ENCODE peak calls at places on chromosomes 4 and X, in ten cellular contexts. F is heart right ventricle, Z is GM23248, A is coronary artery, W is EH, E is hippocampal formation, O is PC-3, T is T-helper 17 cell, C is astrocyte of the spinal cord, B is OCI-LY7. I is an unnamed sample.

GRCh38 chr4:102614801-102615200 is 113.6 kb downstream of the NFKB1 start:
- DNase-seq in F (no peak), Z (no peak), A (no peak), W (no peak), E (no peak), O (no peak), T (no peak), C (no peak), B (no peak), I (no peak)

GRCh38 chr4:143369556-143369955 is 32.9 kb downstream of the GAB1 start:
- DNase-seq in F (no peak), Z (no peak), A (no peak), W (no peak), E (no peak), O (no peak), T (no peak), C (no peak), B (no peak), I (no peak)

GRCh38 chr4:94532016-94532789 is 80.5 kb downstream of the PDLIM5 start:
- DNase-seq in F (no peak), Z (peak), A (no peak), W (peak), E (no peak), O (peak), T (no peak), C (no peak), B (no peak), I (no peak)

GRCh38 chr4:54384563-54384962 is 155.5 kb downstream of the PDGFRA start:
- DNase-seq in F (peak), Z (peak), A (no peak), W (peak), E (peak), O (peak), T (no peak), C (peak), B (peak), I (no peak)

GRCh38 chrX:124534530-124534929 is 188.2 kb downstream of the SH2D1A start:
- DNase-seq in F (no peak), Z (no peak), A (no peak), W (no peak), E (no peak), O (no peak), T (no peak), C (no peak), B (no peak), I (no peak)

GRCh38 chr4:48047896-48048295 is 31.3 kb downstream of the NIPAL1 start:
- DNase-seq in F (peak), Z (no peak), A (no peak), W (no peak), E (no peak), O (no peak), T (no peak), C (no peak), B (peak), I (no peak)

GRCh38 chrX:283115-283845 is 2.1 kb downstream of the PLCXD1 start:
- DNase-seq in F (peak), Z (peak), A (peak), W (peak), E (no peak), O (peak), T (peak), C (peak), B (peak), I (peak)

GRCh38 chr4:151045907-151046306 is 30.8 kb upstream of the LRBA start:
- DNase-seq in F (no peak), Z (no peak), A (no peak), W (no peak), E (no peak), O (peak), T (no peak), C (no peak), B (peak), I (no peak)

GRCh38 chr4:77044458-77045124 is 31.2 kb downstream of the CCNI start:
- DNase-seq in F (no peak), Z (peak), A (no peak), W (peak), E (peak), O (peak), T (no peak), C (peak), B (peak), I (no peak)

GRCh38 chr4:123406862-123407261 is 10.3 kb downstream of the SPRY1 start:
- DNase-seq in F (no peak), Z (no peak), A (no peak), W (no peak), E (no peak), O (no peak), T (no peak), C (no peak), B (no peak), I (no peak)

GRCh38 chrX:19739683-19740082 is 147.7 kb downstream of the SH3KBP1 start:
- DNase-seq in F (peak), Z (peak), A (no peak), W (peak), E (no peak), O (peak), T (peak), C (peak), B (peak), I (no peak)

GRCh38 chrX:100381613-100382012 is 28.5 kb downstream of the PCDH19 start:
- DNase-seq in F (no peak), Z (peak), A (no peak), W (no peak), E (no peak), O (no peak), T (no peak), C (no peak), B (no peak), I (no peak)

GRCh38 chr4:52371861-52372260 is 287.2 kb downstream of the USP46 start:
- DNase-seq in F (no peak), Z (no peak), A (no peak), W (no peak), E (no peak), O (no peak), T (no peak), C (no peak), B (no peak), I (no peak)

GRCh38 chr4:5517372-5517771 is 191.0 kb downstream of the EVC2 start:
- DNase-seq in F (no peak), Z (no peak), A (no peak), W (peak), E (no peak), O (no peak), T (no peak), C (no peak), B (no peak), I (no peak)

GRCh38 chr4:126071346-126072333 is 756.9 kb downstream of the FAT4 start:
- DNase-seq in F (no peak), Z (peak), A (no peak), W (peak), E (peak), O (peak), T (no peak), C (peak), B (no peak), I (no peak)

GRCh38 chrX:11180571-11180970 is 69.4 kb downstream of the HCCS start:
- DNase-seq in F (no peak), Z (no peak), A (no peak), W (no peak), E (no peak), O (peak), T (no peak), C (no peak), B (no peak), I (no peak)

GRCh38 chrX:45771560-45772340 is 571.1 kb upstream of the DIPK2B start:
- DNase-seq in F (peak), Z (peak), A (no peak), W (peak), E (no peak), O (peak), T (peak), C (peak), B (no peak), I (no peak)

GRCh38 chrX:9832811-9833210 is 46.6 kb downstream of the SHROOM2 start:
- DNase-seq in F (peak), Z (no peak), A (no peak), W (no peak), E (no peak), O (no peak), T (no peak), C (no peak), B (no peak), I (no peak)

GRCh38 chrX:9267415-9267814 is 197.4 kb upstream of the TBL1X start:
- DNase-seq in F (no peak), Z (no peak), A (no peak), W (no peak), E (no peak), O (peak), T (no peak), C (no peak), B (no peak), I (no peak)

GRCh38 chrX:103918584-103919335 is 43.7 kb upstream of the TMSB15B start:
- DNase-seq in F (peak), Z (peak), A (peak), W (peak), E (peak), O (peak), T (peak), C (peak), B (peak), I (peak)

GRCh38 chrX:39907964-39908616 is 189.7 kb downstream of the BCOR start:
- DNase-seq in F (peak), Z (peak), A (peak), W (peak), E (no peak), O (peak), T (no peak), C (peak), B (no peak), I (peak)

GRCh38 chr4:128335541-128335940 is 47.9 kb upstream of the PGRMC2 start:
- DNase-seq in F (no peak), Z (no peak), A (no peak), W (no peak), E (no peak), O (no peak), T (no peak), C (no peak), B (no peak), I (no peak)

GRCh38 chrX:148567229-148567628 is 66.8 kb downstream of the AFF2 start:
- DNase-seq in F (no peak), Z (peak), A (no peak), W (peak), E (no peak), O (no peak), T (no peak), C (peak), B (no peak), I (no peak)

GRCh38 chr4:23153076-23153475 is 460.3 kb downstream of the GBA3 start:
- DNase-seq in F (no peak), Z (peak), A (no peak), W (no peak), E (no peak), O (no peak), T (no peak), C (no peak), B (no peak), I (no peak)

GRCh38 chr4:150714462-150715438 is 132.8 kb downstream of the MAB21L2 start:
- DNase-seq in F (no peak), Z (no peak), A (no peak), W (no peak), E (no peak), O (no peak), T (no peak), C (no peak), B (no peak), I (no peak)

GRCh38 chrX:120457766-120458180 is 11.3 kb downstream of the LAMP2 start:
- DNase-seq in F (no peak), Z (peak), A (no peak), W (peak), E (no peak), O (peak), T (no peak), C (peak), B (peak), I (no peak)